ENCODE peak calls at places on chromosomes 2 and 18, in six cellular contexts. E is IMR-90, M is H9, J is neuronal stem cell, T is mesendoderm, O is H1. H is an unnamed sample.

GRCh38 chr2:44745460-44745859 is 196.0 kb upstream of the SIX3 start:
- DNase-seq in E (no peak), M (no peak), J (no peak), T (no peak), O (no peak), H (no peak)

GRCh38 chr2:117065912-117066311 is 748.6 kb upstream of the DDX18 start:
- DNase-seq in E (no peak), M (no peak), J (no peak), T (no peak), O (no peak), H (peak)

GRCh38 chr18:62957885-62958472 is 242.6 kb downstream of the PHLPP1 start:
- DNase-seq in E (peak), M (peak), J (peak), T (peak), O (peak), H (peak)

GRCh38 chr2:63661076-63661475 is 72.3 kb downstream of the MDH1 start:
- DNase-seq in E (peak), M (no peak), J (no peak), T (peak), O (no peak), H (peak)

GRCh38 chr18:76491801-76492668 is 3.0 kb downstream of the ZNF516 start:
- DNase-seq in E (peak), M (peak), J (peak), T (peak), O (peak), H (peak)

GRCh38 chr2:239700946-239701345 is 300.1 kb upstream of the HDAC4 start:
- DNase-seq in E (no peak), M (no peak), J (no peak), T (no peak), O (no peak), H (no peak)

GRCh38 chr18:25350561-25351201 is 1.3 kb downstream of the ZNF521 start:
- DNase-seq in E (peak), M (peak), J (peak), T (peak), O (peak), H (peak)

GRCh38 chr2:176281267-176281666 is 12.0 kb downstream of the MTX2 start:
- DNase-seq in E (peak), M (no peak), J (no peak), T (no peak), O (no peak), H (peak)

GRCh38 chr2:113672297-113672696 is 45.2 kb downstream of the RABL2A start:
- DNase-seq in E (no peak), M (no peak), J (no peak), T (no peak), O (no peak), H (no peak)

GRCh38 chr2:71935291-71935848 is 212.3 kb downstream of the CYP26B1 start:
- DNase-seq in E (no peak), M (peak), J (no peak), T (no peak), O (peak), H (peak)

GRCh38 chr2:3652896-3653625 is 4.9 kb upstream of the ALLC start:
- DNase-seq in E (no peak), M (no peak), J (no peak), T (no peak), O (no peak), H (no peak)

GRCh38 chr2:147026664-147027278 is 818.1 kb upstream of the ACVR2A start:
- DNase-seq in E (peak), M (no peak), J (no peak), T (no peak), O (no peak), H (peak)

GRCh38 chr2:197454923-197455322 is 1.6 kb downstream of the COQ10B start:
- DNase-seq in E (no peak), M (no peak), J (no peak), T (no peak), O (no peak), H (peak)

GRCh38 chr2:240624011-240624949 is 1.0 kb upstream of the GPR35 start:
- DNase-seq in E (no peak), M (no peak), J (no peak), T (no peak), O (no peak), H (no peak)

GRCh38 chr2:169026056-169026455 is 5.1 kb downstream of the ABCB11 start:
- DNase-seq in E (no peak), M (no peak), J (no peak), T (no peak), O (no peak), H (no peak)

GRCh38 chr2:47534179-47534919 is 131.4 kb downstream of the MSH2 start:
- DNase-seq in E (peak), M (no peak), J (peak), T (peak), O (no peak), H (peak)

GRCh38 chr2:234593636-234594035 is 96.8 kb upstream of the ARL4C start:
- DNase-seq in E (peak), M (no peak), J (no peak), T (no peak), O (no peak), H (peak)

GRCh38 chr2:241798081-241798630 is 10.8 kb upstream of the NEU4 start:
- DNase-seq in E (no peak), M (no peak), J (no peak), T (no peak), O (no peak), H (no peak)

GRCh38 chr2:10668402-10669012 is 21.3 kb downstream of the NOL10 start:
- DNase-seq in E (peak), M (no peak), J (peak), T (peak), O (no peak), H (peak)

GRCh38 chr2:12300019-12300602 is 416.6 kb upstream of the TRIB2 start:
- DNase-seq in E (peak), M (no peak), J (no peak), T (no peak), O (no peak), H (no peak)

GRCh38 chr2:176158306-176158643 is 1.2 kb downstream of the HOXD3 start:
- DNase-seq in E (no peak), M (no peak), J (no peak), T (peak), O (no peak), H (no peak)

GRCh38 chr2:7625392-7626138 is 708.4 kb downstream of the RNF144A start:
- DNase-seq in E (no peak), M (no peak), J (no peak), T (no peak), O (no peak), H (no peak)

GRCh38 chr2:130765464-130765863 is 10.1 kb downstream of the AMER3 start:
- DNase-seq in E (no peak), M (no peak), J (no peak), T (no peak), O (no peak), H (no peak)

DNA sequence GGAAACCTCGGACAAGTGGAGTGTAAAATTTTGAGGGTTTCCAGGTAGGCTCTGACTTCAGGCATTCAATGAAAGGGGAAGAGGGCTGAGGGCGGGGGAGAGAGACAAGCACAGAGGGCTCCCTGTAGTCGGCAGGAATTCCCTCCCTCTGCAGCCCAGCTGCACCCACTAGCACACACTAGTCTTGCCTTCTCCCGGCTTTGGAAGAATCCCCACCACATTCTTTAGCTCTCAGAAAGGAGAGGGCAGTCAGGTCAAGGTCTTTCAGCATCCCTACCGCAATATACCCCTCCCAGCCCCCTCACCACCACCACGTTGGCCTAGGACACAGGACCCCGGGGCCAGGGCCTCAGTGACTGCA is 9.7 kb upstream of the SATB2 start:
- DNase-seq in E (no peak), M (peak), J (peak), T (peak), O (peak), H (no peak)
- H3K23ac ChIP-seq in E (no peak), M (no peak), J (no peak), T (no peak), O (no peak), H (no peak)

GRCh38 chr2:101871480-101871879 is 120.3 kb upstream of the IL1R2 start:
- DNase-seq in E (no peak), M (no peak), J (no peak), T (peak), O (no peak), H (no peak)
- H3K23ac ChIP-seq in E (peak), M (no peak), J (no peak), T (no peak), O (no peak), H (no peak)

DNA sequence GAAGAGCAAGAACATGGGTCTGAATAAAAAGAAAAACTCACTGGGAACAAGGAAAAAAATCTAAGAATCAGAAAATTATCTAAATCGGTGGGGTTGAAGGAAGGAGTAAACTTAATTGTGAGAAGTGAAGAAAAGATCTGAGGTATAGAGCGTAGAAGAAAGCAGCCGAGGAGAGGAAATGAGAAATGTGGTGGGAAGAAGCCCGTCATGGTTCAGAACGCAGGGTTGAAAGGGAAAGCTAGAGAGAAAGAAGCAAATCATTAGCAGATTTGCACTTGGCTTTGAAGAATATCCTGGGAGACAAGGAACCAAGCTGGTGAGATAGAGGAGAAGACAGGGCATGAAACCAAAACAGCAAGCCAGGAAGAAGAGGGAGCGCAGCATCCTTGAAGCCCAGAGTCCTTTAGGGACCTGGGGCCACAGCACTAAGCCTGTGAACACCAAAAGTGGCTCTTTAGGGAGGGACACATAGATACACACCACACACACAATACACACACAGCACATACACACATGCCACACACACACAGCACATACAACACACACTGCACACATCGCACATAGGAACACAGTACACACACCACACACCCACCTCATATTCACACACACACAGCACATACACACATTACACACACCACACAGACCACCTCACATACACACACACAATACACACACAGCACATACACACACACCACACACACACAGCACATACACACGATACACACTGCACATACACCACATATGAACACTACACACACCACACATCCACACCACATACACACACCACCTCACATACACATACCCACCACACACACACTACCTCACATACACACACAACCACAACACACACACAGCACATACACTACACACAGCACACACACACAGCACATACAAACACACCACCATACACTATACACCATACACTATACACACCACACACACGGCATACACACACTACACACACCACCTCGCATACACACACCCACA is 274.6 kb downstream of the ETAA1 start:
- DNase-seq in E (no peak), M (no peak), J (no peak), T (no peak), O (no peak), H (no peak)
- H3K23ac ChIP-seq in E (no peak), M (no peak), J (peak), T (no peak), O (peak), H (no peak)

DNA sequence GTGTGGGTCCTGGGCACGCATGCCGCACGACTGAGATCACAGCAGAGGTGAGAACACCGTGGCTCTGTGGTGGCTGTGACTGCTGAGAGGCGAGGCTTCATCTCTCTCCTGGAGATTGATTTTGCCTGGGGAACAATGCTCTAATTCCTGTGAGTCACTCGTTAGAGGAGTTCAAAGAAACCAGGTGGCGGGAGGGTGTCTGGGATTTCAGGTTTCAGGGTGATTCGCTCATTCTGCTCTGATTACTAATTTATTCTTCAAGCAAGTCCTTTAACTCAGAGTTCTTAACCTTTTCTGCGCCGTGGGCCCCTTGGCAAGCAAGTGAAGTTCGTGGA is 56.3 kb downstream of the GLI2 start:
- DNase-seq in E (peak), M (no peak), J (no peak), T (peak), O (no peak), H (no peak)
- H3K23ac ChIP-seq in E (peak), M (no peak), J (peak), T (peak), O (no peak), H (no peak)

GRCh38 chr18:45548614-45549013 is 66.7 kb upstream of the SLC14A2 start:
- DNase-seq in E (no peak), M (no peak), J (no peak), T (no peak), O (no peak), H (no peak)

GRCh38 chr18:45554070-45554767 is 61.1 kb upstream of the SLC14A2 start:
- DNase-seq in E (no peak), M (no peak), J (no peak), T (no peak), O (no peak), H (no peak)

GRCh38 chr18:45551417-45551816 is 63.9 kb upstream of the SLC14A2 start:
- DNase-seq in E (no peak), M (no peak), J (no peak), T (no peak), O (no peak), H (no peak)

GRCh38 chr18:45547910-45548309 is 67.4 kb upstream of the SLC14A2 start:
- DNase-seq in E (no peak), M (no peak), J (no peak), T (peak), O (no peak), H (no peak)

DNA sequence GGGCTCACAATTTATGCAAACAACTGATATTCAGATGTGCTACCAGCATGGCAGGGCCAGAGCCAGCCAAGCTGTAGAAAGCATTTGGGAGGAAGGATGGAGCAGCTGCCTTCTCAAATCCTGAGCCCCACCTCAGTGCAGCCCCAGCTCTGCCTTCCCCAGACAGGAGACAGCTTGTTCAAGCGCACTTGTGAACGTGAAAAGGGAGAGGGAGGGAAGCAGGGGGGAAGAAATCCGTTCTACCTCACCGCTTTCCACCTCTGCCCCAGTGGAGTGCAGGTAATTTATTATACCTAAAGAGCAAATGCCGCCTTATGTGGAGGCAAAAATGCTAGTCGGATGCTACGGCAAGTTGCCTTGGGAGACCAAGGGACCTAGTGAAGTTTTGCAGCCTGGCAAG is 66.0 kb upstream of the SLC14A2 start:
- DNase-seq in E (no peak), M (no peak), J (no peak), T (no peak), O (no peak), H (no peak)
- H3K23ac ChIP-seq in E (no peak), M (no peak), J (no peak), T (no peak), O (no peak), H (no peak)

GRCh38 chr2:237139123-237139675 is 53.5 kb downstream of the COPS8 start:
- DNase-seq in E (no peak), M (no peak), J (no peak), T (no peak), O (peak), H (no peak)
- H3K23ac ChIP-seq in E (no peak), M (no peak), J (peak), T (no peak), O (no peak), H (no peak)

DNA sequence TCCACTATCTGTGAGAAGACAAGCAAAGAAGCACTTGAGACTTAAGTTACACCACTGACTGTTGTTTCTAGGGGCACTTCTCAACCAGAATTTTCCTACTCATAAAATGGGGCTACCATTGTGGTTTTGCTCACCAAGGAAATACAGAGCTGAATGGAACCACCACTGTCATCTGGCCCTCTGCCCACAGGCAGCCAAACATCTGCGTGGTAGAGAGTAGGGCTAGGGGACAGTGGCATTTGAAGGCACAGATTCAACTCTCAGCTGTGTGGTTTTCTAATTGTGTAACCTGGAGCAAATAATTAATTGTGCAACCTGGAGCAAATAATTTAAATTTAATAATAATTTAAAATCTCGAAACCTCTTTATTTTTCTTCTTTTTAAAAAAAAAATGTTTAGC is 79.6 kb downstream of the PDE11A start:
- DNase-seq in E (no peak), M (no peak), J (no peak), T (no peak), O (no peak), H (no peak)
- H3K23ac ChIP-seq in E (peak), M (no peak), J (no peak), T (no peak), O (no peak), H (no peak)

GRCh38 chr2:62110415-62111025 is 85.4 kb upstream of the B3GNT2 start:
- DNase-seq in E (peak), M (no peak), J (no peak), T (no peak), O (no peak), H (no peak)
- H3K23ac ChIP-seq in E (no peak), M (no peak), J (no peak), T (no peak), O (no peak), H (no peak)

GRCh38 chr18:31512203-31512764 is 14.3 kb downstream of the DSG2 start:
- DNase-seq in E (peak), M (no peak), J (no peak), T (peak), O (no peak), H (peak)

GRCh38 chr18:31513189-31513907 is 15.4 kb downstream of the DSG2 start:
- DNase-seq in E (peak), M (no peak), J (no peak), T (peak), O (no peak), H (peak)

GRCh38 chr18:31509571-31509970 is 11.6 kb downstream of the DSG2 start:
- DNase-seq in E (no peak), M (no peak), J (no peak), T (no peak), O (no peak), H (no peak)

GRCh38 chr18:31510319-31510718 is 12.3 kb downstream of the DSG2 start:
- DNase-seq in E (no peak), M (no peak), J (no peak), T (no peak), O (no peak), H (no peak)

GRCh38 chr18:31511098-31511497 is 13.1 kb downstream of the DSG2 start:
- DNase-seq in E (no peak), M (no peak), J (no peak), T (no peak), O (no peak), H (no peak)
- H3K23ac ChIP-seq in E (no peak), M (no peak), J (no peak), T (no peak), O (no peak), H (no peak)

DNA sequence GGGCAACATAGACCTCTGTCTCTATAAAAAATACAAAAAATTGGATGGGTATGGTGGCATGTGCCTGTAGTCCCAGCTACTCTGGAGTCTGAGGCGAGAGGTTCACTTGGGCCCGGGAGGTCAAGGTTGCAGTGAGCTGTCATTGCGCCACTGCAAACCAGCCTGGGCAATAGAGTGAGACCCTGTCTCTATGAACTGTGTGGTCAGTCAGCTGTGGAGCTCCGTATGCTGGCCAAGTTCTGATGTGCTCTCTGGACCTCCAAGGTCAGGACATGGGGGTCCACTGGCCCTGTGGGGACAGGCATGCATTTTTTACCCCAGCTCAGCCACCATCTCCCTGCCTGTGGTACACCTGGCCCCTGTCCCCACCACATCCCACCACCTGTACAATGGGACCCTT is 71.6 kb downstream of the TMEM131 start:
- DNase-seq in E (no peak), M (no peak), J (no peak), T (no peak), O (no peak), H (no peak)
- H3K23ac ChIP-seq in E (no peak), M (no peak), J (no peak), T (no peak), O (no peak), H (no peak)

H was measured in mesenchymal stem cell.